ENCODE peak calls at places on chromosome 9, in five cellular contexts. N, K, Z, U and Q are unnamed samples.

GRCh38 chr9:6106576-6107339 is 91.3 kb upstream of the RANBP6 start:
- DNase-seq in K (no peak), Z (peak; percentile 46), U (peak; percentile 2), N (peak; percentile 44), Q (peak; percentile 34)

GRCh38 chr9:80885894-80886293 is 803.5 kb downstream of the TLE1 start:
- DNase-seq in Z (no peak), K (no peak), N (no peak), U (no peak), Q (no peak)

GRCh38 chr9:127318651-127319167 is 54.1 kb downstream of the GARNL3 start:
- DNase-seq in K (no peak), U (no peak), N (no peak), Z (peak; percentile 77), Q (no peak)

GRCh38 chr9:122060481-122060880 is 32.6 kb downstream of the TTLL11 start:
- DNase-seq in N (no peak), Z (no peak), K (no peak), U (no peak), Q (no peak)

GRCh38 chr9:133895335-133895734 is 96.8 kb downstream of the VAV2 start:
- DNase-seq in K (no peak), U (no peak), N (no peak), Z (no peak), Q (no peak)

GRCh38 chr9:129888809-129889460 is 53.7 kb downstream of the USP20 start:
- DNase-seq in N (peak; percentile 70), U (peak; percentile 98), Z (no peak), K (no peak), Q (no peak)

GRCh38 chr9:14749738-14750137 is 27.2 kb upstream of the CER1 start:
- DNase-seq in N (no peak), U (no peak), Z (no peak), K (no peak), Q (no peak)

GRCh38 chr9:98962181-98962560 is 18.5 kb downstream of the COL15A1 start:
- DNase-seq in N (no peak), K (no peak), U (no peak), Z (peak; percentile 73), Q (no peak)

GRCh38 chr9:113738898-113739604 is 137.1 kb upstream of the ZNF618 start:
- DNase-seq in U (no peak), K (no peak), Z (no peak), N (no peak), Q (no peak)

GRCh38 chr9:136507221-136507991 is 24.6 kb upstream of the SEC16A start:
- DNase-seq in K (no peak), U (no peak), Z (no peak), N (no peak), Q (no peak)

GRCh38 chr9:131984564-131984963 is 95.1 kb downstream of the MED27 start:
- DNase-seq in K (no peak), U (no peak), N (no peak), Z (no peak), Q (no peak)

GRCh38 chr9:80619356-80619755 is 1047.6 kb downstream of the TLE4 start:
- DNase-seq in K (no peak), U (no peak), Z (no peak), N (no peak), Q (no peak)

GRCh38 chr9:26675055-26675454 is 217.5 kb downstream of the CAAP1 start:
- DNase-seq in N (no peak), K (no peak), U (no peak), Z (peak; percentile 21), Q (peak; percentile 5)

GRCh38 chr9:101366038-101366756 is 18.6 kb downstream of the BAAT start:
- DNase-seq in N (no peak), Z (peak; percentile 18), U (no peak), K (no peak), Q (peak; percentile 77)

GRCh38 chr9:132486706-132487350 is 76.8 kb downstream of the CFAP77 start:
- DNase-seq in K (no peak), N (no peak), Z (no peak), U (no peak), Q (no peak)

GRCh38 chr9:16824545-16825041 is 45.9 kb downstream of the BNC2 start:
- DNase-seq in U (no peak), N (no peak), Z (peak; percentile 47), K (no peak), Q (peak; percentile 8)

GRCh38 chr9:99030082-99030481 is 74.8 kb upstream of the TGFBR1 start:
- DNase-seq in Z (peak; percentile 91), U (no peak), N (no peak), K (no peak), Q (peak; percentile 67)